ENCODE peak calls at places on chromosomes 7 and 10, in four cellular contexts. P is WTC11, M is K562, J is HepG2. T is an unnamed sample.

GRCh38 chr10:114634607-114634974 is 23.5 kb downstream of the ABLIM1 start:
- DNase-seq in M (peak), J (peak), P (no peak), T (peak)

GRCh38 chr7:117277576-117277975 is 45.3 kb downstream of the WNT2 start:
- DNase-seq in P (no peak), J (no peak), M (no peak), T (no peak)

GRCh38 chr7:12212051-12212485 is 974 bp downstream of the TMEM106B start:
- DNase-seq in P (no peak), J (peak), M (peak), T (no peak)

GRCh38 chr7:94393251-94393758 is 1.4 kb upstream of the COL1A2 start:
- DNase-seq in J (no peak), M (no peak), P (peak), T (no peak)

GRCh38 chr7:35513828-35514227 is 181.1 kb downstream of the HERPUD2 start:
- DNase-seq in J (no peak), M (no peak), P (no peak), T (no peak)

GRCh38 chr10:48818861-48819490 is 120.7 kb downstream of the LRRC18 start:
- DNase-seq in M (no peak), J (no peak), P (no peak), T (no peak)

GRCh38 chr10:127300868-127301321 is 104.5 kb upstream of the INSYN2A start:
- DNase-seq in J (peak), M (no peak), P (no peak), T (no peak)

GRCh38 chr7:128788446-128789412 is 3.0 kb upstream of the CCDC136 start:
- DNase-seq in P (no peak), J (no peak), M (no peak), T (no peak)

GRCh38 chr7:113763226-113763625 is 155.6 kb downstream of the PPP1R3A start:
- DNase-seq in P (no peak), M (no peak), J (no peak), T (no peak)

GRCh38 chr10:90621577-90621976 is 236.3 kb downstream of the HTR7 start:
- DNase-seq in P (peak), M (no peak), J (no peak), T (no peak)

GRCh38 chr7:138979226-138979979 is 1.8 kb downstream of the KIAA1549 start:
- DNase-seq in M (no peak), J (peak), P (no peak), T (peak)

GRCh38 chr10:97081621-97082235 is 104.0 kb downstream of the SLIT1 start:
- DNase-seq in J (peak), M (peak), P (peak), T (peak)

GRCh38 chr7:94041529-94041928 is 37.4 kb upstream of the BET1 start:
- DNase-seq in P (no peak), J (no peak), M (no peak), T (no peak)

GRCh38 chr10:133161486-133162051 is 1.6 kb downstream of the KNDC1 start:
- DNase-seq in M (no peak), P (no peak), J (no peak), T (no peak)

GRCh38 chr7:22879718-22880306 is 57.2 kb upstream of the TOMM7 start:
- DNase-seq in M (no peak), P (no peak), J (no peak), T (no peak)

GRCh38 chr7:28813238-28813962 is 144.7 kb downstream of the TRIL start:
- DNase-seq in P (no peak), J (no peak), M (no peak), T (no peak)

GRCh38 chr10:124649209-124649608 is 95.0 kb downstream of the FAM53B start:
- DNase-seq in P (no peak), M (no peak), J (no peak), T (no peak)

GRCh38 chr10:124646483-124647352 is 97.5 kb downstream of the FAM53B start:
- DNase-seq in P (no peak), J (peak), M (peak), T (peak)

GRCh38 chr10:124648131-124648475 is 96.1 kb downstream of the FAM53B start:
- DNase-seq in J (no peak), P (no peak), M (peak), T (no peak)

GRCh38 chr10:124648738-124649137 is 95.4 kb downstream of the FAM53B start:
- DNase-seq in P (no peak), M (peak), J (no peak), T (no peak)

DNA sequence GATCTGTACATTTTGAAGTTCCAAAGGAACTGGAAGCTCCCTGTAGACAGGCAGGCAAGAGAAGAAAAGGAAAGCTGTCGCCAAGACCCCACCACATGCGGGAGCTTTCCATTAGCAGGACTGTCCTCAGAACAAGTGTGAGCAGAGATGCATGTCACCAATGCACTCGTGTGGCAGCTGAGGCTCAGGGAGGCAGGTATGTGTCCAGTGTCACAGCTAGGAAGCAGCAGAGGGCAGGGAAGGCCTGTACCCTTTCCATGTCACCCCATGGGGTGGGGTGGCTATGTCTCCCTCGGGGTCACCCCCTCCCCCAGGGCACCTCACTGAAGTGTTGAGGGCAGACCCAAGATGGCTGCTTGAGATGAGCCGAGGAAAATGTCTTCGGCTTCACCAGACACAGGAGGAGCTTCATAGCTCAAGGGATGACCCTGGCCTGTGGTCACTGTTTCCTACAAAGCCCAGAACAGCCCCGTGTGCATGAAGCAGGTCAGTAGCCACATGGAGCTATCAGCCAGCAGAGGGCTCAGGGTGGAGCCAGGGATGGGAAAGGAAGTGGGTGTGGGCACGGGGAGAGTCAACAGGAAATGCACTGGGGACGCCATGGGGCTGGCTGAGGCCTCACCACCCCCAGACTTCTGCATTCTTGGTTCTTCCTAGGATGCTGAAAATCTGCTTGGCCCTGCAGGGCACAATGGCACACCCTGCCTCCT is 96.6 kb downstream of the FAM53B start:
- DNase-seq in P (no peak), M (peak), J (peak), T (peak)
- TF ChIP-seq HMGXB4 in P (no peak), M (no peak), J (peak), T (no peak)

GRCh38 chr7:131829911-131830310 is 273.5 kb upstream of the PODXL start:
- DNase-seq in M (no peak), J (no peak), P (peak), T (no peak)
- TF ChIP-seq HMGXB4 in M (no peak), J (no peak), P (no peak), T (no peak)

DNA sequence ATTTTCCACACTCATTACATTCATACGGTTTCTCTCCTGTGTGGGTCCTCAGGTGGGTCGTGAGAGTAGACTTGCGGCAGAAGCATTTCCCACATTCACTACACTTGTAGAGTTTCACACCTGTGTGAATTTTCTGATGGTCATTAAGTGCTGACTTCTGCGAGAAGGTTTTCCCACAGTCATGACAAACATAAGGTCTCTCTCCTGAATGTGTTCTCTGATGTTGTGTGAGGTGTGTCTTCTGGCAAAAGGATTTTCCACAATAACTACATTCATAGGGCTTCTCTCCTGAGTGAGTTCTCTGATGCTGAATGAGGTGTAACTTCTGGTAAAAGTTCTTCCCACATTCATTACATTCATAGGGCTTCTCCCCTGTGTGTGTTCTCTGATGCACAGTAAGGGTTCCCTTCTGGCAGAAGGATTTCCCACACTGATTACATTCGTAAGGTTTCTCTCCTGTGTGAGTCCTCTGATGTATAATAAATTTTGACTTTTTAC is 15.1 kb downstream of the ZNF12 start:
- DNase-seq in M (no peak), P (no peak), J (no peak), T (no peak)
- TF ChIP-seq HMGXB4 in M (no peak), P (no peak), J (no peak), T (no peak)

GRCh38 chr10:20898851-20899250 is 1.7 kb upstream of the NEBL start:
- DNase-seq in J (no peak), M (no peak), P (no peak), T (no peak)
- TF ChIP-seq HMGXB4 in J (no peak), M (no peak), P (no peak), T (no peak)

GRCh38 chr7:1549357-1550004 is 6.5 kb downstream of the TMEM184A start:
- DNase-seq in M (no peak), J (no peak), P (no peak), T (no peak)
- TF ChIP-seq HMGXB4 in M (no peak), J (no peak), P (no peak), T (no peak)

GRCh38 chr10:28253174-28253783 is 49.6 kb downstream of the MPP7 start:
- DNase-seq in M (no peak), P (no peak), J (no peak), T (no peak)

GRCh38 chr10:28254290-28254985 is 48.4 kb downstream of the MPP7 start:
- DNase-seq in P (no peak), J (no peak), M (no peak), T (no peak)

GRCh38 chr10:28250782-28251181 is 52.1 kb downstream of the MPP7 start:
- DNase-seq in J (peak), P (no peak), M (no peak), T (peak)

GRCh38 chr10:28256776-28257175 is 46.1 kb downstream of the MPP7 start:
- DNase-seq in M (no peak), J (no peak), P (no peak), T (no peak)
- TF ChIP-seq HMGXB4 in M (no peak), J (no peak), P (no peak), T (no peak)

GRCh38 chr10:69733791-69734261 is 67.9 kb upstream of the COL13A1 start:
- DNase-seq in P (no peak), M (peak), J (no peak), T (peak)
- TF ChIP-seq HMGXB4 in P (no peak), M (no peak), J (no peak), T (no peak)

DNA sequence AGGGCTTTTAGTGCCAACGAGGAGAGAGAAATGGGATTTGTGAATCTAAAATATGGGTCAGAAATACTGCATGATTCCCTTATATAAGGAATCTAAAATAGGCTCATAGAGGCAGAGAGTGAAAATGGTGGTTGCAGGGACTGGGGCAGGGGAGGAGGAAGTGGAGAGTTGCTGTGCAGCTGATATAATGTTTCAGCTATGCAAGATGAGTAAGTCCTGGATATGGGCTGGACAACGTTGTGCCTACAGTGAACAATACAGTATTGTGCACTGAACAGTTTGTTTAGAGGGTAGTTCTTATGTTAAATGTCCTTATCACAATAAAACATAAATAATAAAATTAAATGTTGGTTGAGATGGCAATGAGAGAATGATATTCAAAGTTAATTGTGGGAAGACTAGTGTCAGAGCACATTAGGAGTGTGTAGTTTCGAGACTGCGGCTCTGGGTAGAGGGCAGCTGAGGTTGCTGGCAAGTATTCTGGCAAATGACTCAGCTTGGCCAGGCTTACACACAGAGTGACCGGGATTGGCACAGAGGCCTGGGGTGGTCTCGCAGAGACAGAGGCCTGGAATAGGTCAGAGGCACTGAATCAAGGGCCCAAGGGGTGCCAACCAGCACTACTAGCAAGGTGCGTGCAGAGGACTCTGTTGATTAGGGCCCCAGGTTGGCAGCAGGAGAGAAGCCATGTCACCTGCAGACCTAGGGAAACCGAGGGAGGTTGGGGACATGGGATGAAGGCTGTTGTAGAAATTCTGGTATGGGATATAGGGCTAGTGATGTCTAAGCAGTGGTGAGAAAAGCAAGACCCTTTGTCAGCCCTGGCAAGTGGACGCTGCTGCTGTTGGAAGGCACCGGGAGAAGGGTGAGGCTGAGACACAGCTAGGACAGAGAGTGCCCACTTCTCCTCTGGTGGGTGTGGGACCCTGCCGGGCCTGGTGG is 2.8 kb upstream of the DEPP1 start:
- DNase-seq in M (no peak), P (no peak), J (peak), T (peak)
- TF ChIP-seq HMGXB4 in M (no peak), P (no peak), J (no peak), T (no peak)

GRCh38 chr10:547591-548081 is 141.8 kb downstream of the DIP2C start:
- DNase-seq in M (no peak), P (no peak), J (no peak), T (no peak)

GRCh38 chr10:546451-546850 is 143.0 kb downstream of the DIP2C start:
- DNase-seq in M (no peak), J (no peak), P (no peak), T (no peak)

GRCh38 chr10:549391-549790 is 140.1 kb downstream of the DIP2C start:
- DNase-seq in M (no peak), J (no peak), P (no peak), T (no peak)

GRCh38 chr10:546971-547590 is 142.4 kb downstream of the DIP2C start:
- DNase-seq in J (no peak), M (no peak), P (no peak), T (no peak)

DNA sequence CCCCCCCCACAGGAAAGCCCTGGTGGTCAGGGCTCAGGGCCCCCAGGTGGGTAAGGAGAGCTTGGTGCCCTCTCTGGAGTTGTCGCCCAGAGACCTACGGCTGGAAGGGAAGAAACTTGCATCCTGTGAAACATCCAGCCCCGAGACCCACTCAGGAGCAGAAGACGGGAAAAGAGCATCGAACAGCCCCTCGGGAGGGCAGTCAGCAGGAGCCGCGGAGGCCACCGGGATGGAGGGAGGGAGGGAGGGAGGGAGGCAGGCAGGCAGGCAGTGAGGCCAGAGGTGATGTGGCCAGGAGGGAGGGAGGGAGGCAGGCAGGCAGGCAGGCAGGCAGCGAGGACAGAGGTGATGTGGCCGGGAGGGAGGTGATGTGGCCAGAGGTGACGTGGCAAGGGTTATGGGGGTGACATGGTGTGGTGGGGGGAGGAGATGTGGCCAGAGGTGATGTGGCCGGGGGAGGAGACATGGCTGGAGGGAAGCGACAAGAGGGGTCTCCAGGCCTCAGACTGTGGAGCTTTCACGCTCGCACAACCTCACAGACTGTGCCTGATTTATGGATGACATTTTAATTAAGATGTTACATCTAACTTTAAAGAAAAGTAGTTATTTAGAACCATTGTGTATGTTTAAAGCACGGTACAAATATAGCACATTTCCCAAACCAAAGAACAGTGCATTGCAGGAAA is 141.1 kb downstream of the DIP2C start:
- DNase-seq in J (no peak), P (no peak), M (no peak), T (no peak)
- TF ChIP-seq HMGXB4 in J (no peak), P (no peak), M (no peak), T (no peak)

T was measured in A549.